ENCODE peak calls at places on chromosomes 13 and 19, in nine cellular contexts. H is tibial artery, P is AG04450, J is fibroblast of mammary gland, N is GM12865, U is endothelial cell, R is thoracic aorta, L is cardiac muscle cell, D is uterus. X is an unnamed sample.

GRCh38 chr19:13095393-13095784 is 7.3 kb downstream of the LYL1 start:
- DNase-seq in H (no peak), D (no peak), L (no peak), J (no peak), U (no peak), R (no peak), N (no peak), P (no peak), X (no peak)

GRCh38 chr13:109647046-109647445 is 139.3 kb downstream of the IRS2 start:
- DNase-seq in U (no peak), P (no peak), J (peak), R (no peak), N (no peak), H (no peak), L (no peak), D (no peak), X (peak)

GRCh38 chr19:44807652-44808462 is 1.0 kb upstream of the BCAM start:
- DNase-seq in P (no peak), N (no peak), H (no peak), D (no peak), J (peak), R (no peak), L (peak), U (peak), X (peak)

GRCh38 chr13:94119360-94119936 is 360.0 kb downstream of the DCT start:
- DNase-seq in L (peak), D (no peak), P (no peak), U (no peak), H (no peak), J (no peak), R (no peak), N (no peak), X (no peak)

GRCh38 chr19:7751157-7751783 is 3.9 kb upstream of the CD209 start:
- DNase-seq in R (no peak), L (no peak), U (no peak), D (no peak), P (no peak), N (peak), J (peak), H (no peak), X (no peak)

GRCh38 chr19:11887247-11887617 is 350 bp upstream of the ZNF69 start:
- DNase-seq in D (no peak), U (no peak), R (no peak), H (no peak), L (no peak), P (no peak), N (no peak), J (no peak), X (no peak)

GRCh38 chr13:44088911-44089851 is 209.5 kb downstream of the LACC1 start:
- DNase-seq in J (no peak), N (peak), P (no peak), D (no peak), R (no peak), L (no peak), H (no peak), U (no peak), X (no peak)

GRCh38 chr13:27130223-27131015 is 41.2 kb downstream of the USP12 start:
- DNase-seq in D (no peak), N (no peak), U (no peak), P (no peak), L (no peak), R (no peak), H (no peak), J (peak), X (no peak)

GRCh38 chr13:30735025-30735967 is at the start of gene ALOX5AP:
- DNase-seq in D (no peak), L (no peak), J (no peak), N (peak), P (no peak), H (no peak), U (no peak), R (no peak), X (no peak)

GRCh38 chr13:37202264-37202663 is 96.8 kb upstream of the CSNK1A1L start:
- DNase-seq in J (no peak), N (no peak), U (no peak), D (no peak), P (peak), L (no peak), H (no peak), R (no peak), X (no peak)

GRCh38 chr19:56109216-56109615 is 11.9 kb downstream of the ZNF787 start:
- DNase-seq in P (no peak), R (no peak), U (no peak), D (no peak), L (no peak), J (peak), H (no peak), N (no peak), X (no peak)

GRCh38 chr19:56837892-56838679 is 2.4 kb downstream of the PEG3 start:
- DNase-seq in H (peak), P (no peak), J (peak), U (no peak), R (peak), D (peak), N (no peak), L (no peak), X (no peak)

GRCh38 chr13:100887729-100888151 is 213.1 kb upstream of the TMTC4 start:
- DNase-seq in R (no peak), H (no peak), P (no peak), U (no peak), J (peak), D (no peak), N (no peak), L (peak), X (no peak)

GRCh38 chr19:58361900-58362271 is 665 bp downstream of the ZNF497 start:
- DNase-seq in U (peak), J (peak), H (peak), D (peak), N (peak), L (no peak), R (no peak), P (no peak), X (peak)

GRCh38 chr13:104868806-104869205 is 1666.7 kb downstream of the EFNB2 start:
- DNase-seq in N (no peak), P (no peak), L (no peak), U (no peak), J (no peak), H (no peak), D (no peak), R (no peak), X (no peak)

GRCh38 chr13:93151277-93151676 is 75.3 kb upstream of the GPC6 start:
- DNase-seq in D (no peak), H (no peak), P (peak), N (no peak), U (no peak), L (no peak), J (peak), R (no peak), X (no peak)

GRCh38 chr13:36819064-36819810 is at the start of gene RFXAP:
- DNase-seq in L (peak), R (peak), N (peak), J (peak), D (peak), H (peak), P (peak), U (peak), X (peak)

GRCh38 chr19:661427-662196 is 1.4 kb downstream of the RNF126 start:
- DNase-seq in J (no peak), L (peak), N (peak), D (no peak), U (no peak), R (no peak), H (no peak), P (no peak), X (no peak)

GRCh38 chr19:9494096-9494495 is 4.3 kb downstream of the ZNF560 start:
- DNase-seq in H (no peak), J (no peak), D (no peak), U (no peak), R (no peak), N (no peak), P (no peak), L (no peak), X (no peak)

GRCh38 chr19:9500796-9501195 is 2.4 kb upstream of the ZNF560 start:
- DNase-seq in J (no peak), H (no peak), N (no peak), U (no peak), L (no peak), P (no peak), D (no peak), R (no peak), X (no peak)

DNA sequence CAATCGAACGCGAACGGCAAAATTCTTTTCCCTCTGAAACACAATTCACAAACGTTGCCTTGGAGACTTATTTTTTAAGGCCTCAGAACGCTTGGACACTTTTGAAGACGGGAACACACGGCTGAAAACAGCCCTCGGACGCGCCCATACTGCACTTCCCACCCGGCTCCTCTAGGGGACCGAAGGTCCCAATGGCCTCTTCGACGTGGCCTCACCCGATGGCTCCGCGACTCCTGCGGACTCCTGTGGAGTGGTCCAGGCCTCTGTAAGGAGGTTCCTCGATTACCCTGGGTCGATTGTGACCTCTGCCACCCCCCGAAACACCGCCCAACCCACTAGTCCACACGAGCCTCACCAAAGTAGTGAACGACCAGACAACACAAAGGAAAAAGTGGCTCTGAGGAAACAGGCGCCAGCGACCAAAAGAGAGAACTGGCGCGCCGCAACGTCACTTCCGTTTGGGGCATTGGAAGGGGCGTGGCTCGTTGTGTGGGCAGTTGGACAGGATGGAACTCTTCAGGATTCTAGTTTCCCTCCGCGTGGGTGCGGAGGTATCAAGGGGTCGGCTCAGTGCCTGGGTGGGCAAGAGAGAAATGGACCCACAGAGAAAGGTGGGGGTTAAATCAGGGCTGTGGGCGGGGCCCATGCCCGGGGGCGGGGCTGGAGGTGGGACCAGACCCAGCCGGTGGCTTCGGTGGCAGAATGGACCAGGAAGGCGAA is at the start of gene ZNF560:
- DNase-seq in P (no peak), J (peak), H (no peak), U (no peak), N (no peak), D (no peak), L (peak), R (no peak), X (no peak)
- TF ChIP-seq CTCF in P (peak), J (peak), H (no peak), U (no peak), N (no peak), D (no peak), L (peak), R (no peak), X (no peak)

DNA sequence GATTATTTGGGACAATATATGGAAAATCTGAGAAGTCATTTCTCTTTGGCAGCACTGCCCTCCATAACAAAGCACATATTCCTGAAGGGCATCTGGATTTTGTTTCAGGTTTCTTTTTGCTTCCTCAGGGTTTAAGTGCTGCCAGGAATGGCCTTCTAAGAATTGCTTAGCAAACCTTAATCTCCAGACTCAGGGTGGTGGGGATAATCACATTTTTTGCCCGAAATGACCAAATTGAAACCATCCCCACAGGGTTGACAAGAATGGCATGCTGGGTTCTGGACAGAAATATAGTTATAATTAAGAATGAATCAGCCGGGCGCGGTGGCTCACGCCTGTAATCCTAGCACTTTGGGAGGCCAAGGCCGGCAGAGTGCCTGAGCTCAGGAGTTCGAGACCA is 6.4 kb upstream of the CDADC1 start:
- DNase-seq in L (no peak), J (no peak), N (no peak), P (no peak), U (no peak), D (no peak), R (no peak), H (no peak), X (no peak)
- TF ChIP-seq CTCF in L (no peak), J (no peak), N (no peak), P (no peak), U (no peak), D (no peak), R (no peak), H (no peak), X (no peak)

GRCh38 chr13:49716615-49717014 is 25.3 kb upstream of the EBPL start:
- DNase-seq in J (no peak), U (no peak), H (no peak), D (no peak), L (no peak), P (no peak), N (no peak), R (no peak), X (no peak)
- TF ChIP-seq CTCF in J (no peak), U (no peak), H (no peak), D (no peak), L (no peak), P (no peak), N (no peak), R (no peak), X (no peak)

GRCh38 chr19:55066107-55066709 is 3.3 kb upstream of the RDH13 start:
- DNase-seq in P (no peak), N (no peak), H (no peak), J (no peak), L (no peak), D (no peak), U (no peak), R (no peak), X (no peak)

GRCh38 chr19:55058781-55059610 is 4.0 kb downstream of the RDH13 start:
- DNase-seq in N (peak), D (no peak), J (no peak), R (no peak), P (no peak), U (no peak), H (no peak), L (no peak), X (no peak)

GRCh38 chr19:55067869-55068268 is 4.9 kb upstream of the RDH13 start:
- DNase-seq in H (no peak), R (no peak), D (no peak), L (no peak), J (no peak), N (no peak), P (no peak), U (no peak), X (no peak)

GRCh38 chr19:55063492-55063843 is 520 bp upstream of the RDH13 start:
- DNase-seq in J (no peak), R (no peak), P (no peak), N (no peak), L (no peak), U (no peak), D (no peak), H (no peak), X (no peak)

DNA sequence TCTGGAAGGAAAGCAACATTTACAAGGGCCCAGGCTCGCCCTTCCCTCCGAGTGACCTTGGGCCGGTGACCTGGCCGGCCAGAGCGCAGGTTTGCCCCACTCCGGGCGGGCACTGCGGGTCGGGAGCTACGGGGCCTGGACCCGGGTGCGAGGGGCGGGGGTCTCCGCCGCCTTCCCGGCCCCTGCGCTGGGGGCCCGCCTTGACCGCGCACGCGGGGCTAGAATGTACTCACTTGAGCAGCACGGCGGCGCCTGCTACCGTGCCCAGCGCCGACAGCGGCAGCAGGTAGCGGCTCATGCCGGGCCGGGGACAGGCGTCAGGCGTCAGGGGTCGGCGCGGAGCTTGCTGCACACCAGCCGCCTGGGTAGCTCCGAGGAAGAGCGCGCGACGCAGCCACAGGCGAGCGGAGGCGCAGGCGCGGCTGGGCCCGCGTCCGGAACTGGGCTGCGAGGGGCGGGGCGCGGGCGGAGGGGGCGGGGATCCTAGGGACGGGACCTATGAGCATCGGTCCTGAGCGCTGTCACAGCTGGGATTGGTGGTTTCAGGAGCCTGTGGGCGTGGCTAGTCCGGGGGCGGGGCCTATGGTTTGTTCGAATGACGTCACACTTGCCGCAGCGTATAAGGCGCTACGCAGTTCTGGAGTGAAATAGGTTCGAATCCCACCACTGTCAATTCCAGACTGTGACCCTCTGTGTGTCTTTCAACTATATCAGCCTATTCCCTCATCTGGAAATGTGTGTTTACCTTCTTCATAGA is at the start of gene RDH13:
- DNase-seq in H (peak), U (peak), L (peak), P (peak), D (peak), N (peak), R (peak), J (peak), X (peak)
- TF ChIP-seq CTCF in H (no peak), U (no peak), L (no peak), P (no peak), D (no peak), N (no peak), R (no peak), J (no peak), X (no peak)

GRCh38 chr13:48400820-48401219 is 12.1 kb downstream of the LPAR6 start:
- DNase-seq in P (no peak), R (no peak), U (no peak), N (peak), L (no peak), D (no peak), J (peak), H (no peak), X (no peak)
- TF ChIP-seq CTCF in P (no peak), R (no peak), U (no peak), N (no peak), L (peak), D (peak), J (no peak), H (no peak), X (no peak)

GRCh38 chr19:23686622-23687423 is at the start of gene ZNF675:
- DNase-seq in R (peak), D (peak), P (peak), J (peak), L (peak), U (peak), H (peak), N (peak), X (peak)
- TF ChIP-seq CTCF in R (no peak), D (no peak), P (peak), J (no peak), L (no peak), U (no peak), H (no peak), N (no peak), X (no peak)

GRCh38 chr19:4700573-4700970 is 23.1 kb downstream of the DPP9 start:
- DNase-seq in J (no peak), U (no peak), D (no peak), P (no peak), H (no peak), N (no peak), R (no peak), L (no peak), X (no peak)
- TF ChIP-seq CTCF in J (no peak), U (no peak), D (no peak), P (no peak), H (no peak), N (no peak), R (no peak), L (no peak), X (no peak)

GRCh38 chr13:66640231-66640630 is 589.9 kb downstream of the PCDH9 start:
- DNase-seq in J (no peak), U (no peak), N (no peak), H (no peak), L (no peak), R (no peak), D (no peak), P (no peak), X (no peak)

DNA sequence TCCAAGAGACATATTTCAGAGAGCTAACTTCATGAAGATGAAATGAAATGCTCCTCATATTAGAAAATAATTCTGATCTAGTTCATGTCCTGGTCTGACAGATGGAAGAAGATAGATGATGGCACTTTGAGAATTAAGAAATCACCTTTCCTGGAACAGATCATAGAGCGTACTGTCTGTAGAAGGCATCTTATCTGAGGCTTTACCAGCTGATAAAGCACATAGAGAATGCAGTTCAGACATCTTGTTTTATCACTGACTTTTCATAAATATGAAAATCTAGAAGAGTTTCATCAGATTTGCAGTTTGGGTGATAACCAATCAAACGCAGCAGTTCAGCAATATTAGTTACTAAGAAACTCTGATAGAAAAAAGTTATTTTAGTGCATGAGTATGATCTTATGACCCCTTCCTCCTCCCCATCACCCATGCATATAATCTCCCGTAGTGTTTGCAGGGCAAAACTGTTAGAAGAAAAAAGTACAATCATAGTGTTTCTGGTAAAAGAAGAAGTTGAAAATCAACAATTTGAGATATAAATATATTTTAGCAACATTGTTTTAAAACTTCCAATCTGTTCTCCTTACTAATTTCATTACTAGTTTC is 585.2 kb downstream of the PCDH9 start:
- DNase-seq in P (no peak), D (no peak), N (no peak), L (no peak), H (no peak), J (no peak), R (no peak), U (no peak), X (no peak)
- TF ChIP-seq CTCF in P (no peak), D (no peak), N (no peak), L (no peak), H (no peak), J (no peak), R (no peak), U (no peak), X (no peak)

X was measured in Calu3.